ENCODE peak calls at places on chromosomes 16 and 17, in seven cellular contexts. E is heart right ventricle, U is fibroblast of the aortic adventitia, W is GM23338, G is AG04450, I is H7, P is astrocyte of the cerebellum. S is an unnamed sample.

GRCh38 chr17:29207986-29208385 is 27.8 kb upstream of the MYO18A start:
- DNase-seq in W (no peak), G (no peak), P (no peak), E (no peak), I (no peak), U (no peak), S (no peak)

GRCh38 chr16:74296465-74297295 is at the start of gene PSMD7:
- DNase-seq in G (peak), I (peak), E (peak), W (peak), P (peak), U (peak), S (peak)

GRCh38 chr17:68491381-68491849 is 20.8 kb upstream of the PRKAR1A start:
- DNase-seq in U (no peak), W (no peak), I (no peak), G (no peak), E (no peak), P (no peak), S (no peak)

GRCh38 chr16:88355093-88355388 is 27.7 kb upstream of the ZNF469 start:
- DNase-seq in U (no peak), P (no peak), I (no peak), G (no peak), W (no peak), E (no peak), S (no peak)

GRCh38 chr17:49739662-49740271 is 24.2 kb downstream of the FAM117A start:
- DNase-seq in W (no peak), E (peak), G (no peak), U (no peak), P (no peak), I (no peak), S (peak)

GRCh38 chr17:65155622-65156021 is 18.5 kb downstream of the RGS9 start:
- DNase-seq in I (no peak), P (no peak), W (no peak), E (no peak), G (no peak), U (no peak), S (no peak)

GRCh38 chr16:59341368-59341767 is 607.3 kb upstream of the GOT2 start:
- DNase-seq in G (no peak), E (no peak), P (no peak), I (no peak), U (no peak), W (peak), S (no peak)

GRCh38 chr16:81790772-81791171 is 11.7 kb downstream of the PLCG2 start:
- DNase-seq in P (no peak), W (no peak), U (no peak), I (no peak), E (no peak), G (no peak), S (no peak)

GRCh38 chr17:2214047-2214717 is 89.4 kb downstream of the SMG6 start:
- DNase-seq in P (no peak), E (peak), G (peak), W (no peak), I (peak), U (peak), S (no peak)

GRCh38 chr17:83128306-83129240 is 49.2 kb downstream of the METRNL start:
- DNase-seq in W (no peak), E (no peak), I (peak), P (no peak), G (no peak), U (no peak), S (no peak)

GRCh38 chr17:2347805-2348685 is 10.7 kb downstream of the SGSM2 start:
- DNase-seq in E (no peak), P (no peak), U (peak), I (peak), W (peak), G (peak), S (peak)

GRCh38 chr16:66898207-66898606 is 17.9 kb downstream of the PDP2 start:
- DNase-seq in P (no peak), G (no peak), I (no peak), W (no peak), E (no peak), U (peak), S (peak)

GRCh38 chr17:49022391-49022941 is 25.3 kb downstream of the IGF2BP1 start:
- DNase-seq in G (no peak), P (no peak), E (no peak), W (peak), I (peak), U (peak), S (no peak)

GRCh38 chr16:48300391-48300856 is 53.1 kb upstream of the ABCC11 start:
- DNase-seq in W (no peak), I (no peak), E (no peak), P (no peak), G (peak), U (peak), S (no peak)

GRCh38 chr17:4969551-4970231 is 2.1 kb upstream of the SPAG7 start:
- DNase-seq in U (peak), I (no peak), E (no peak), P (no peak), G (no peak), W (no peak), S (no peak)

GRCh38 chr17:17024778-17025300 is 17.4 kb upstream of the MPRIP start:
- DNase-seq in U (peak), I (no peak), E (peak), P (no peak), G (no peak), W (no peak), S (peak)

GRCh38 chr16:49998991-49999390 is 26.0 kb upstream of the CNEP1R1 start:
- DNase-seq in G (no peak), P (no peak), U (no peak), E (no peak), W (no peak), I (no peak), S (no peak)

GRCh38 chr17:51120357-51120738 is 320 bp downstream of the SPAG9 start:
- DNase-seq in P (no peak), E (no peak), U (no peak), I (peak), G (no peak), W (no peak), S (no peak)

GRCh38 chr17:6757747-6758146 is 1.9 kb downstream of the XAF1 start:
- DNase-seq in P (no peak), W (no peak), E (no peak), G (no peak), I (no peak), U (no peak), S (no peak)

GRCh38 chr17:6755281-6755680 is 565 bp upstream of the XAF1 start:
- DNase-seq in E (peak), I (no peak), U (peak), W (no peak), P (no peak), G (no peak), S (peak)

GRCh38 chr17:6753565-6753964 is 2.3 kb upstream of the XAF1 start:
- DNase-seq in G (no peak), P (no peak), U (no peak), W (no peak), E (no peak), I (peak), S (no peak)

GRCh38 chr17:6755731-6756184 is at the start of gene XAF1:
- DNase-seq in E (peak), W (no peak), U (peak), I (peak), G (peak), P (no peak), S (no peak)

GRCh38 chr17:6756425-6757012 is 673 bp downstream of the XAF1 start:
- DNase-seq in W (no peak), U (no peak), P (no peak), G (no peak), E (no peak), I (no peak), S (no peak)
- H3K4me3 ChIP-seq in W (no peak), U (peak), P (peak), G (peak), E (peak), I (no peak), S (no peak)

DNA sequence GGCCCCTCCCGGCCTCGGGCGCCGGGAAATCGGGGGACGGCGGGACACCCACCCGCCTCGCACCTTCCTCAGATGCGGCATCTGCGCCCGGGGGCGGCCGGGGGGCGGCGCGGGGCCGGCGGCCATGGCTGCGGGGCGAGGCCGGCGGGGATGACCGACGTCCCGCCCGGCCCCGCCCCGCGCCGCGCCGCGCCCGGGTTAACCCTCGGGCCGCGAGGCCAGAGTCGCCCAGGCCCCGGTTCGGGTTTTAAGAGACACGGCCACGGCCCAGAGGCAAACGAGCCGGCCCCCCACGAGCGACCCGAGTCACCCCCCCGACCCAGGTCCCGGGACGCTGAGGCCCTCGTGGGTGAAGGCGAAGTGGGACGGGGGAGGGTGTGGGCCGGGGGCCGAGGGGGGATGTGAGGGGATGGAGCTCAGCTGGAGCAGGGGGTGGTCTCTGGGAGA is at the start of gene RGS11:
- DNase-seq in E (peak), W (no peak), U (no peak), G (no peak), P (no peak), I (peak), S (peak)
- H3K4me3 ChIP-seq in E (peak), W (peak), U (peak), G (peak), P (peak), I (peak), S (peak)

DNA sequence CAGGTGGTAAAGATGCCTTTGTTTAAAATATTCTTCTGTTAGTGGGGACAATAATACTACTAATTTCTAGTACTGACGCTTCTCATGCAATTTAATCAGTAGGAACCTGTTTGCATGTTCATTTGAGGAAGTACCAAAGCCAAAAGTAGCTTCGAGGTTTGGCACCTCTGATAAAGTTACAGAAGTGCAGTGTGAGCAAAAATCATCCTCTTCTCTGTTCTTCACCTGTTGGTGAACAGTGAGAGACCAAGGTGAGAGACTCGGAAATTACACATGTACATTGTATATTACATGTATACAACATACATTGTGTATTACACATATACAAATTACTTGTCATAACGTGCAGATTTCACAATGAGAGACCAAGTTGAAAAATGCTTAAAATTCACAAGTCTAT is 404.6 kb downstream of the MAF start:
- DNase-seq in W (no peak), P (no peak), U (no peak), E (no peak), I (no peak), G (no peak), S (no peak)
- H3K4me3 ChIP-seq in W (no peak), P (no peak), U (no peak), E (no peak), I (no peak), G (no peak), S (no peak)

GRCh38 chr16:70682239-70683145 is 3.4 kb downstream of the MTSS2 start:
- DNase-seq in U (no peak), E (peak), P (no peak), I (no peak), G (no peak), W (peak), S (no peak)

GRCh38 chr16:70681382-70682238 is 4.2 kb downstream of the MTSS2 start:
- DNase-seq in U (no peak), I (no peak), E (peak), W (no peak), G (no peak), P (no peak), S (no peak)

GRCh38 chr16:70678898-70679652 is 6.8 kb downstream of the MTSS2 start:
- DNase-seq in I (no peak), U (no peak), W (peak), P (no peak), E (peak), G (no peak), S (no peak)

GRCh38 chr16:70679653-70680494 is 6.0 kb downstream of the MTSS2 start:
- DNase-seq in E (peak), W (peak), P (no peak), G (no peak), I (peak), U (no peak), S (peak)

GRCh38 chr16:70680495-70681381 is 5.1 kb downstream of the MTSS2 start:
- DNase-seq in W (no peak), U (no peak), I (no peak), P (no peak), G (no peak), E (peak), S (no peak)
- H3K4me3 ChIP-seq in W (peak), U (no peak), I (no peak), P (no peak), G (no peak), E (peak), S (no peak)

GRCh38 chr17:72031219-72031906 is 89.5 kb upstream of the SOX9 start:
- DNase-seq in I (no peak), G (no peak), W (no peak), U (no peak), E (no peak), P (no peak), S (peak)
- H3K4me3 ChIP-seq in I (no peak), G (no peak), W (peak), U (no peak), E (no peak), P (no peak), S (peak)